ENCODE peak calls at places on chromosomes 12 and 14, in four cellular contexts. E is K562, Q is SK-N-SH, U is WTC11. K is an unnamed sample.
A peak's percentile ranks its signal among the peaks of the same experiment; 100 is the strongest.

GRCh38 chr12:125954362-125954761 is 889.1 kb downstream of the AACS start:
- DNase-seq in E (no peak), Q (no peak), U (no peak), K (no peak)

GRCh38 chr14:30601579-30601916 is 20.6 kb upstream of the SCFD1 start:
- DNase-seq in E (no peak), U (no peak), Q (no peak), K (no peak)

GRCh38 chr12:40446385-40446784 is 221.6 kb downstream of the LRRK2 start:
- DNase-seq in Q (peak; percentile 24), U (no peak), E (peak; percentile 6), K (no peak)

GRCh38 chr14:71165121-71165574 is 257.9 kb downstream of the PCNX1 start:
- DNase-seq in Q (no peak), U (no peak), E (no peak), K (no peak)

GRCh38 chr14:33432407-33433023 is 493.8 kb downstream of the NPAS3 start:
- DNase-seq in E (no peak), U (no peak), Q (no peak), K (no peak)

GRCh38 chr12:63045020-63045860 is 105.8 kb downstream of the AVPR1A start:
- DNase-seq in U (no peak), E (no peak), Q (no peak), K (no peak)

GRCh38 chr14:52458721-52459085 is 93.6 kb downstream of the TXNDC16 start:
- DNase-seq in U (no peak), E (no peak), Q (no peak), K (no peak)

GRCh38 chr14:104610749-104611310 is 6.3 kb upstream of the TMEM179 start:
- DNase-seq in E (no peak), Q (no peak), U (no peak), K (no peak)

GRCh38 chr12:105477873-105478272 is 147.4 kb downstream of the C12orf75 start:
- DNase-seq in U (no peak), Q (peak; percentile 35), E (no peak), K (no peak)

GRCh38 chr12:25241171-25242020 is 9.3 kb downstream of the KRAS start:
- DNase-seq in Q (peak; percentile 27), E (no peak), U (no peak), K (no peak)

GRCh38 chr12:57741413-57741789 is 2.9 kb upstream of the AGAP2 start:
- DNase-seq in Q (no peak), E (no peak), U (no peak), K (no peak)

GRCh38 chr12:93984005-93984404 is 164.4 kb upstream of the PLXNC1 start:
- DNase-seq in Q (no peak), E (no peak), U (no peak), K (no peak)

GRCh38 chr14:58821421-58821820 is 183.7 kb downstream of the DACT1 start:
- DNase-seq in Q (no peak), U (no peak), E (no peak), K (no peak)

GRCh38 chr12:107515446-107515958 is 170.1 kb upstream of the PWP1 start:
- DNase-seq in Q (no peak), E (no peak), U (no peak), K (no peak)

GRCh38 chr12:11810160-11810559 is 160.7 kb downstream of the ETV6 start:
- DNase-seq in U (no peak), Q (no peak), E (no peak), K (no peak)

GRCh38 chr14:75720828-75721227 is 59.8 kb downstream of the TTLL5 start:
- DNase-seq in E (no peak), U (no peak), Q (no peak), K (no peak)

DNA sequence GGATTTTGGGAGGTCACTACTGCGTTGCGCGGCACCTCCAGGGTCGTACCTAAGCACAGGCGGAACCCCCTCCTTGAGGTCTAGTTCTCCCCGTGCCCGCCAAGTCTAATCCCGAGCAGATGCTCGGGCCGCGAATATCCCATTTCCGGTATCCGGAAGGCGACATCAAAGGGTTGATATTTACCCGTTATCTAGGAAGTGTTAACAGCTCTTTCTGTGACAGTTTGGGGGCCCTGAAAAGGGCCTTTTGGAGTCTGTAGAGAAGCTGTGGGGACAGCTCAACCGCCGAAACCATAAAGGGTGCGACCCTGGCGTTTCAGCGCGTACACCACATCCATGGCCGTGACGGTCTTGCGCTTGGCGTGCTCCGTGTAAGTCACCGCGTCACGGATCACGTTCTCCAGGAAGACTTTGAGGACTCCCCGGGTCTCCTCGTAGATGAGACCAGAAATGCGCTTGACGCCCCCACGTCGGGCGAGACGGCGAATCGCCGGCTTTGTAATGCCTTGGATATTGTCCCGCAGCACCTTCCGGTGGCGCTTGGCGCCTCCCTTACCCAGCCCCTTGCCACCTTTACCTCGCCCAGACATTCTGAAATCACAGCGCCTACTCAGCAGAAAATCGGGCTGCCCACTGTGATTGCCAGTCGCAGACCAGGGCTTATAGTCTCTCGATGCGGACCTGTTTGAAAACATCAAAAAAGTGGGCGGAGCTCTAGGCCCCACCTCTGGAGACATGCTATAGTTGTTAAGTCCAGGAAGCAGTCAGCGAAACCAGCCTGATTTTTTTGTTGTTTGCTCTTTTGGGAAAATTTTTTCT is 32.6 kb downstream of the WBP11 start:
- DNase-seq in Q (peak; percentile 82), U (peak; percentile 95), E (no peak), K (peak; percentile 80)
- TF ChIP-seq TEAD4 in Q (no peak), U (peak; percentile 63), E (no peak), K (no peak)

GRCh38 chr12:32131666-32132065 is 25.0 kb downstream of the BICD1 start:
- DNase-seq in U (no peak), E (no peak), Q (no peak), K (no peak)

GRCh38 chr12:32124637-32125036 is 18.0 kb downstream of the BICD1 start:
- DNase-seq in E (no peak), Q (no peak), U (no peak), K (no peak)

GRCh38 chr12:32125455-32126084 is 18.9 kb downstream of the BICD1 start:
- DNase-seq in Q (no peak), U (no peak), E (no peak), K (no peak)

DNA sequence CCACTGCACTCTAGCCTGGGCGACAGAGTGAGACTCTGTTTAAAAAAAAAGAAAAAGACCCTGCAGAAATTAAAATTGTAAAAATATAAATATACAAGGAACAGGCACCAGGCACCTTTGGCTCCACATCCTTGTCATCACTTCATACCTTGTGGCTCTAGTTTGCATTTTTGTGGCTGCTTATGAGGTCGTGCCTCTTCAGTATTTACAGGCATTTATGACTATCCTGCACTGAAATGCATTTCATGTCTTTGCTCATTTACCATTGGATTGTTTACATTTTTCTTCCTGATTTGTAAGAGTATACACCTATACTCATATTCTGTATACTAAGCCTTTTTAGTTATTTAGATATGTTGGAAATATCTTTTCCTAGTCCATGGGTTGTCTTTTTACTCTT is 20.1 kb downstream of the BICD1 start:
- DNase-seq in E (no peak), U (no peak), Q (no peak), K (no peak)
- TF ChIP-seq TEAD4 in E (no peak), U (no peak), Q (peak; percentile 33), K (no peak)

GRCh38 chr12:1740161-1740948 is 49.5 kb downstream of the ADIPOR2 start:
- DNase-seq in U (no peak), Q (no peak), E (no peak), K (no peak)
- TF ChIP-seq TEAD4 in U (no peak), Q (no peak), E (no peak), K (no peak)

GRCh38 chr14:92650581-92651105 is 97.8 kb downstream of the LGMN start:
- DNase-seq in U (no peak), Q (no peak), E (no peak), K (no peak)

GRCh38 chr14:92653162-92653651 is 95.2 kb downstream of the LGMN start:
- DNase-seq in Q (no peak), E (no peak), U (no peak), K (no peak)

GRCh38 chr14:92652413-92653151 is 95.8 kb downstream of the LGMN start:
- DNase-seq in U (no peak), E (no peak), Q (no peak), K (no peak)

GRCh38 chr14:92651106-92651792 is 97.2 kb downstream of the LGMN start:
- DNase-seq in E (no peak), Q (no peak), U (no peak), K (no peak)

GRCh38 chr14:92651793-92652382 is 96.5 kb downstream of the LGMN start:
- DNase-seq in U (no peak), E (no peak), Q (no peak), K (no peak)
- TF ChIP-seq TEAD4 in U (no peak), E (no peak), Q (no peak), K (no peak)

GRCh38 chr14:66511849-66512248 is 3.9 kb downstream of the GPHN start:
- DNase-seq in E (no peak), Q (no peak), U (no peak), K (no peak)
- TF ChIP-seq TEAD4 in E (no peak), Q (no peak), U (no peak), K (no peak)

K was measured in H1.